ENCODE peak calls at places on chromosomes 12 and 14, in eight cellular contexts. T is right lobe of liver, P is AG09309, E is transverse colon, L is neural progenitor cell, M is A549, F is NCI-H774, V is AG09319. I is an unnamed sample.

GRCh38 chr14:105528197-105528858 is 1.9 kb downstream of the TMEM121 start:
- DNase-seq in T (peak), P (peak), E (peak), L (peak), M (peak), F (peak), V (peak), I (no peak)

GRCh38 chr14:76829650-76830421 is 3.6 kb downstream of the LRRC74A start:
- DNase-seq in T (no peak), P (no peak), E (no peak), L (peak), M (no peak), F (no peak), V (no peak), I (no peak)

GRCh38 chr12:80413462-80413861 is 30.6 kb upstream of the PTPRQ start:
- DNase-seq in T (no peak), P (no peak), E (no peak), L (no peak), M (peak), F (no peak), V (no peak), I (no peak)

GRCh38 chr12:116759783-116760581 is 21.9 kb downstream of the RNFT2 start:
- DNase-seq in T (no peak), P (no peak), E (peak), L (no peak), M (peak), F (no peak), V (no peak), I (no peak)

GRCh38 chr12:76636141-76636692 is 76.6 kb upstream of the OSBPL8 start:
- DNase-seq in T (no peak), P (no peak), E (no peak), L (no peak), M (no peak), F (no peak), V (no peak), I (no peak)

GRCh38 chr14:52342849-52343606 is 28.9 kb downstream of the PTGER2 start:
- DNase-seq in T (no peak), P (no peak), E (no peak), L (no peak), M (peak), F (no peak), V (no peak), I (no peak)

GRCh38 chr12:54028324-54029201 is at the start of gene HOXC6:
- DNase-seq in T (no peak), P (no peak), E (no peak), L (no peak), M (peak), F (no peak), V (no peak), I (no peak)

GRCh38 chr12:124739953-124740561 is 123.6 kb downstream of the SCARB1 start:
- DNase-seq in T (no peak), P (no peak), E (no peak), L (no peak), M (peak), F (no peak), V (no peak), I (no peak)

GRCh38 chr14:30016025-30016424 is 88.4 kb upstream of the PRKD1 start:
- DNase-seq in T (no peak), P (no peak), E (no peak), L (no peak), M (no peak), F (no peak), V (no peak), I (no peak)

GRCh38 chr12:85130631-85131030 is 94.5 kb downstream of the LRRIQ1 start:
- DNase-seq in T (no peak), P (no peak), E (no peak), L (no peak), M (no peak), F (no peak), V (no peak), I (no peak)

GRCh38 chr14:52919971-52920370 is 30.9 kb downstream of the FERMT2 start:
- DNase-seq in T (no peak), P (peak), E (no peak), L (no peak), M (no peak), F (no peak), V (no peak), I (no peak)

GRCh38 chr12:118145113-118145797 is 9.3 kb downstream of the PEBP1 start:
- DNase-seq in T (no peak), P (no peak), E (no peak), L (no peak), M (no peak), F (no peak), V (no peak), I (no peak)

GRCh38 chr14:35222324-35222723 is 69.9 kb upstream of the PSMA6 start:
- DNase-seq in T (no peak), P (no peak), E (no peak), L (no peak), M (no peak), F (no peak), V (no peak), I (no peak)